ENCODE peak calls at places on chromosomes 13 and 19, in seven cellular contexts. K, F, N, W, M, E and U are unnamed samples.

GRCh38 chr13:30895773-30896172 is 10.3 kb upstream of the MEDAG start:
- DNase-seq in K (peak), F (peak), N (no peak), W (peak), M (no peak), E (peak), U (peak)

GRCh38 chr13:28128926-28129325 is 9.4 kb upstream of the PAN3 start:
- DNase-seq in K (no peak), F (no peak), N (no peak), W (no peak), M (no peak), E (no peak), U (no peak)

GRCh38 chr13:35470671-35471465 is 5.6 kb downstream of the MAB21L1 start:
- DNase-seq in K (peak), F (peak), N (no peak), W (peak), M (no peak), E (peak), U (peak)

GRCh38 chr13:41678320-41678719 is 221.0 kb downstream of the RGCC start:
- DNase-seq in K (peak), F (no peak), N (no peak), W (peak), M (no peak), E (no peak), U (no peak)

GRCh38 chr13:96967248-96967745 is 27.0 kb downstream of the OXGR1 start:
- DNase-seq in K (peak), F (no peak), N (no peak), W (no peak), M (no peak), E (no peak), U (no peak)

GRCh38 chr13:45331981-45332830 is 8.8 kb downstream of the TPT1 start:
- DNase-seq in K (peak), F (peak), N (no peak), W (peak), M (no peak), E (no peak), U (no peak)

GRCh38 chr13:22110368-22110767 is 439.5 kb downstream of the FGF9 start:
- DNase-seq in K (no peak), F (no peak), N (no peak), W (no peak), M (no peak), E (peak), U (no peak)

GRCh38 chr13:74346960-74347359 is 212.8 kb upstream of the KLF12 start:
- DNase-seq in K (no peak), F (no peak), N (no peak), W (no peak), M (no peak), E (no peak), U (no peak)

GRCh38 chr19:2495130-2495641 is 19.3 kb downstream of the GADD45B start:
- DNase-seq in K (peak), F (no peak), N (peak), W (peak), M (no peak), E (peak), U (peak)

GRCh38 chr13:99307648-99308339 is 595 bp upstream of the GPR183 start:
- DNase-seq in K (peak), F (peak), N (peak), W (peak), M (no peak), E (no peak), U (no peak)

GRCh38 chr13:113754691-113755090 is 4.3 kb upstream of the TMEM255B start:
- DNase-seq in K (no peak), F (no peak), N (no peak), W (no peak), M (no peak), E (no peak), U (no peak)

GRCh38 chr13:60759499-60759898 is 362.5 kb downstream of the TDRD3 start:
- DNase-seq in K (peak), F (peak), N (no peak), W (no peak), M (no peak), E (no peak), U (no peak)

GRCh38 chr19:3604987-3605343 is 1.7 kb downstream of the TBXA2R start:
- DNase-seq in K (no peak), F (no peak), N (no peak), W (no peak), M (peak), E (no peak), U (no peak)

GRCh38 chr13:20891768-20892167 is 10.8 kb downstream of the XPO4 start:
- DNase-seq in K (no peak), F (no peak), N (no peak), W (no peak), M (peak), E (no peak), U (no peak)

GRCh38 chr13:112322562-112322961 is 53.6 kb upstream of the SPACA7 start:
- DNase-seq in K (no peak), F (no peak), N (no peak), W (no peak), M (no peak), E (no peak), U (no peak)

GRCh38 chr19:18424122-18424889 is 5.1 kb downstream of the SSBP4 start:
- DNase-seq in K (no peak), F (no peak), N (no peak), W (no peak), M (no peak), E (no peak), U (no peak)

GRCh38 chr19:45676851-45677263 is 8.8 kb downstream of the GIPR start:
- DNase-seq in K (no peak), F (no peak), N (peak), W (no peak), M (peak), E (no peak), U (no peak)

GRCh38 chr13:64471916-64472315 is 2758.2 kb downstream of the PCDH9 start:
- DNase-seq in K (peak), F (no peak), N (no peak), W (peak), M (no peak), E (no peak), U (no peak)

GRCh38 chr13:46615888-46616531 is 63.0 kb downstream of the LRCH1 start:
- DNase-seq in K (peak), F (no peak), N (no peak), W (peak), M (no peak), E (no peak), U (peak)

GRCh38 chr13:85798999-85799646 is at the start of gene SLITRK6:
- DNase-seq in K (peak), F (peak), N (no peak), W (peak), M (no peak), E (no peak), U (no peak)

GRCh38 chr13:47459512-47459911 is 541.6 kb downstream of the SUCLA2 start:
- DNase-seq in K (peak), F (no peak), N (no peak), W (peak), M (no peak), E (no peak), U (no peak)

GRCh38 chr13:63944896-63945295 is 2529.2 kb upstream of the PCDH20 start:
- DNase-seq in K (no peak), F (no peak), N (no peak), W (no peak), M (no peak), E (no peak), U (no peak)

GRCh38 chr19:15330801-15331418 is 1.4 kb downstream of the BRD4 start:
- DNase-seq in K (peak), F (peak), N (no peak), W (peak), M (peak), E (peak), U (no peak)

GRCh38 chr13:35789335-35790166 is 313.1 kb upstream of the MAB21L1 start:
- DNase-seq in K (peak), F (peak), N (no peak), W (peak), M (no peak), E (no peak), U (no peak)

GRCh38 chr13:60448907-60449510 is 52.0 kb downstream of the TDRD3 start:
- DNase-seq in K (peak), F (peak), N (no peak), W (peak), M (no peak), E (no peak), U (no peak)

GRCh38 chr19:27672309-27673047 is 1540.5 kb downstream of the UQCRFS1 start:
- DNase-seq in K (no peak), F (no peak), N (no peak), W (no peak), M (no peak), E (peak), U (no peak)

GRCh38 chr13:112741185-112741755 is 51.4 kb downstream of the ATP11A start:
- DNase-seq in K (no peak), F (no peak), N (no peak), W (no peak), M (no peak), E (no peak), U (no peak)

GRCh38 chr19:21434967-21435544 is 38.1 kb downstream of the ZNF493 start:
- DNase-seq in K (no peak), F (no peak), N (no peak), W (no peak), M (no peak), E (no peak), U (no peak)

GRCh38 chr13:26372747-26373146 is 118.8 kb downstream of the CDK8 start:
- DNase-seq in K (no peak), F (no peak), N (no peak), W (no peak), M (peak), E (no peak), U (no peak)

GRCh38 chr19:38290631-38291147 is 13.4 kb upstream of the C19orf33 start:
- DNase-seq in K (peak), F (peak), N (peak), W (peak), M (no peak), E (no peak), U (no peak)

GRCh38 chr13:93003531-93003930 is 223.1 kb upstream of the GPC6 start:
- DNase-seq in K (no peak), F (no peak), N (no peak), W (no peak), M (no peak), E (no peak), U (no peak)

GRCh38 chr19:13888281-13888680 is 11.3 kb downstream of the NANOS3 start:
- DNase-seq in K (no peak), F (no peak), N (no peak), W (no peak), M (no peak), E (no peak), U (no peak)

GRCh38 chr19:1241417-1242095 is at the start of gene ATP5F1D:
- DNase-seq in K (peak), F (peak), N (peak), W (peak), M (peak), E (peak), U (peak)

GRCh38 chr19:10769533-10770491 is 51.9 kb downstream of the DNM2 start:
- DNase-seq in K (peak), F (no peak), N (no peak), W (peak), M (peak), E (peak), U (peak)

GRCh38 chr19:29550896-29551295 is 25.1 kb downstream of the VSTM2B start:
- DNase-seq in K (no peak), F (no peak), N (no peak), W (no peak), M (no peak), E (no peak), U (no peak)

DNA sequence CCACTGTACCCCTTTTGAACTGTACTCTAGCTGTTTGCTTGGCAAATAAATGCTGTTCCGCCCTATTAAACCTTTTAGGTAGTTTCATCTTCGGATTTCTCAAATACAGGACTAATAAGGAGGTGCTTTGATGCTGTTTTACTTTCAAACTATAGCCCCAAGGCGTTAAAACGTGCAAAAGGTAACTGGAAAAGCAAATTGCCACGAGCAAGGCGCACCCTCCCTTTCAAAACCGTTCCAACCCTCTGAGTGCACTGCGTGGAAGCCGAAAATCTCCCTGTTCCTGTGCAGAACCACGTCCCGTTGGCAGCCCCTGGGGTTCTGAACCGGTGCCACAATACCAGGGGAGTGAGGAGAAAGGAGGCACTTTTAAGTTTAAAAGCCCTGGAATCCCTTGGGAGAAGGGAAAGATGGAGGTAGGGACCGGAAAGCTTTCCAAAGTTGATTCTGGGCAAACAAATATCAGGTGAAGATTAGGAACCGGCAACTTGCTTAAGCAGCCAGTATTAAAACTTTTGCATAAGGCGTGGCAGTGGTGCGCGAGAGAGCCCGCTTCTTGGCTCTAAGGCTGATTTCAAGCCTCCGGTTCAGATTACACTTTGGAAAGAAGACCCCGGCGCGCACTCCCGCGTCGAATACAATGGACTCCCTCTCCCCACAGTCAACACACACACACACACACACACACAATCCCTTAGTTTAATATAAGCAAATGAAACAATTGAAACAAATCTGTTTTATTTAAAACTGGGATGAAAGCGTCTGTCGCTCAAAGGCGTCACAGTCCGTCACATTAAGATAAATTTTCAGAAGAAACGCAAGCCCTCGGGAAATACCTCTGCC is 9.5 kb downstream of the POU4F1 start:
- DNase-seq in K (no peak), F (no peak), N (no peak), W (no peak), M (no peak), E (no peak), U (no peak)
- H3K4me3 ChIP-seq in K (no peak), F (no peak), N (no peak), W (no peak), M (no peak), E (no peak), U (no peak)

GRCh38 chr19:51380379-51380778 is 7.4 kb downstream of the LIM2 start:
- DNase-seq in K (no peak), F (no peak), N (no peak), W (no peak), M (no peak), E (no peak), U (no peak)
- H3K4me3 ChIP-seq in K (no peak), F (no peak), N (no peak), W (no peak), M (no peak), E (no peak), U (no peak)

DNA sequence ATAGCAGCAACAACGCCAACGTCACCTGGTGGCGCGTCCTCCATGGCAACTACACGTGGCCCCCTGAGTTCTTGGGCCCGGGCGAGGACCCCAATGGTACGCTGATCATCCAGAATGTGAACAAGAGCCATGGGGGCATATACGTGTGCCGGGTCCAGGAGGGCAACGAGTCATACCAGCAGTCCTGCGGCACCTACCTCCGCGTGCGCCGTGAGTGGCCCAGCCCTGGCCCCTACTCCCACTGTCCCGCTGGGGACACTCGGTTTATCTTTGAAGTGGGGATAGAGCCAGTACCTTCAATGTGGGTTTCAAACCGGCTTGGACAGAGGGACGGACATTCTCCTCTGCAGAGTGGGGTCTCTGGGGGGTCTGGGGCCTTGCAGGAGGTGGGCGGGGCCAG is 2.0 kb downstream of the CD79A start:
- DNase-seq in K (no peak), F (no peak), N (no peak), W (no peak), M (no peak), E (no peak), U (no peak)
- H3K4me3 ChIP-seq in K (no peak), F (no peak), N (no peak), W (no peak), M (no peak), E (no peak), U (no peak)

GRCh38 chr13:23570931-23571330 is 719 bp downstream of the TNFRSF19 start:
- DNase-seq in K (peak), F (no peak), N (no peak), W (peak), M (no peak), E (no peak), U (no peak)

GRCh38 chr13:23567792-23568480 is 2.3 kb upstream of the TNFRSF19 start:
- DNase-seq in K (no peak), F (peak), N (no peak), W (no peak), M (no peak), E (peak), U (no peak)

GRCh38 chr13:23574421-23574820 is 4.2 kb downstream of the TNFRSF19 start:
- DNase-seq in K (no peak), F (no peak), N (no peak), W (no peak), M (no peak), E (no peak), U (no peak)

GRCh38 chr13:23572836-23573235 is 2.6 kb downstream of the TNFRSF19 start:
- DNase-seq in K (no peak), F (no peak), N (no peak), W (no peak), M (no peak), E (no peak), U (no peak)

GRCh38 chr13:23570099-23570926 is at the start of gene TNFRSF19:
- DNase-seq in K (peak), F (peak), N (no peak), W (peak), M (no peak), E (no peak), U (peak)
- H3K4me3 ChIP-seq in K (peak), F (peak), N (peak), W (no peak), M (no peak), E (peak), U (no peak)